ENCODE peak calls at places on chromosome 16, in five cellular contexts. A is dorsolateral prefrontal cortex, B is AG04449, R is right atrium auricular region, W is bronchial epithelial cell. I is an unnamed sample.

GRCh38 chr16:83742520-83742919 is 65.3 kb upstream of the HSBP1 start:
- DNase-seq in A (no peak), B (no peak), R (no peak), W (no peak), I (no peak)

GRCh38 chr16:55991843-55992242 is 116.7 kb upstream of the CES5A start:
- DNase-seq in A (no peak), B (no peak), R (no peak), W (no peak), I (no peak)

GRCh38 chr16:77896357-77896972 is 108.1 kb downstream of the VAT1L start:
- DNase-seq in A (no peak), B (no peak), R (no peak), W (no peak), I (peak)

GRCh38 chr16:83899272-83899897 is 470 bp downstream of the MLYCD start:
- DNase-seq in A (peak), B (no peak), R (no peak), W (peak), I (peak)

GRCh38 chr16:83344014-83344413 is 463.8 kb upstream of the HSBP1 start:
- DNase-seq in A (no peak), B (peak), R (no peak), W (peak), I (no peak)

GRCh38 chr16:67770371-67770991 is 35.9 kb downstream of the RANBP10 start:
- DNase-seq in A (no peak), B (no peak), R (no peak), W (no peak), I (no peak)

GRCh38 chr16:19765860-19766553 is 47.9 kb downstream of the IQCK start:
- DNase-seq in A (peak), B (no peak), R (no peak), W (no peak), I (no peak)

GRCh38 chr16:84266451-84266850 is 26.6 kb upstream of the KCNG4 start:
- DNase-seq in A (peak), B (no peak), R (peak), W (peak), I (peak)

GRCh38 chr16:59614466-59615240 is 880.5 kb upstream of the GOT2 start:
- DNase-seq in A (no peak), B (no peak), R (no peak), W (no peak), I (no peak)

GRCh38 chr16:30394603-30395154 is 541 bp upstream of the ZNF48 start:
- DNase-seq in A (no peak), B (no peak), R (peak), W (no peak), I (no peak)

GRCh38 chr16:30948956-30949654 is at the start of gene ORAI3:
- DNase-seq in A (peak), B (no peak), R (peak), W (peak), I (peak)

GRCh38 chr16:80122155-80122554 is 418.6 kb upstream of the DYNLRB2 start:
- DNase-seq in A (no peak), B (no peak), R (peak), W (no peak), I (no peak)

GRCh38 chr16:55184052-55184451 is 140.0 kb upstream of the IRX6 start:
- DNase-seq in A (no peak), B (no peak), R (no peak), W (no peak), I (no peak)

GRCh38 chr16:66354321-66354854 is 12.1 kb upstream of the CDH5 start:
- DNase-seq in A (no peak), B (no peak), R (no peak), W (no peak), I (no peak)

GRCh38 chr16:5428932-5429331 is 331.3 kb upstream of the EEF2KMT start:
- DNase-seq in A (no peak), B (no peak), R (no peak), W (no peak), I (peak)

GRCh38 chr16:12540290-12540689 is 263.4 kb downstream of the CPPED1 start:
- DNase-seq in A (no peak), B (no peak), R (no peak), W (no peak), I (no peak)

GRCh38 chr16:69273009-69273408 is 38.1 kb upstream of the VPS4A start:
- DNase-seq in A (no peak), B (peak), R (no peak), W (no peak), I (no peak)

GRCh38 chr16:21260870-21261791 is 17.0 kb downstream of the CRYM start:
- DNase-seq in A (no peak), B (peak), R (no peak), W (peak), I (no peak)

GRCh38 chr16:10314811-10315210 is 71.0 kb upstream of the ATF7IP2 start:
- DNase-seq in A (no peak), B (no peak), R (no peak), W (peak), I (no peak)

GRCh38 chr16:1407749-1408148 is 6.8 kb downstream of the UNKL start:
- DNase-seq in A (no peak), B (no peak), R (no peak), W (no peak), I (no peak)

GRCh38 chr16:50308237-50308965 is 42.0 kb downstream of the ADCY7 start:
- DNase-seq in A (peak), B (no peak), R (peak), W (no peak), I (no peak)

GRCh38 chr16:27240948-27241531 is 27.5 kb downstream of the NSMCE1 start:
- DNase-seq in A (peak), B (peak), R (peak), W (no peak), I (no peak)

GRCh38 chr16:30519120-30520049 is 7.0 kb downstream of the ZNF768 start:
- DNase-seq in A (no peak), B (no peak), R (no peak), W (no peak), I (no peak)

GRCh38 chr16:19783363-19783762 is 65.3 kb downstream of the IQCK start:
- DNase-seq in A (no peak), B (no peak), R (no peak), W (no peak), I (no peak)

GRCh38 chr16:11748404-11749254 is 6.0 kb upstream of the TXNDC11 start:
- DNase-seq in A (no peak), B (no peak), R (no peak), W (no peak), I (no peak)

GRCh38 chr16:29898135-29898534 is 1.2 kb downstream of the SEZ6L2 start:
- DNase-seq in A (no peak), B (no peak), R (no peak), W (no peak), I (no peak)

GRCh38 chr16:11390573-11391495 is 45.6 kb downstream of the RMI2 start:
- DNase-seq in A (no peak), B (no peak), R (no peak), W (peak), I (no peak)

DNA sequence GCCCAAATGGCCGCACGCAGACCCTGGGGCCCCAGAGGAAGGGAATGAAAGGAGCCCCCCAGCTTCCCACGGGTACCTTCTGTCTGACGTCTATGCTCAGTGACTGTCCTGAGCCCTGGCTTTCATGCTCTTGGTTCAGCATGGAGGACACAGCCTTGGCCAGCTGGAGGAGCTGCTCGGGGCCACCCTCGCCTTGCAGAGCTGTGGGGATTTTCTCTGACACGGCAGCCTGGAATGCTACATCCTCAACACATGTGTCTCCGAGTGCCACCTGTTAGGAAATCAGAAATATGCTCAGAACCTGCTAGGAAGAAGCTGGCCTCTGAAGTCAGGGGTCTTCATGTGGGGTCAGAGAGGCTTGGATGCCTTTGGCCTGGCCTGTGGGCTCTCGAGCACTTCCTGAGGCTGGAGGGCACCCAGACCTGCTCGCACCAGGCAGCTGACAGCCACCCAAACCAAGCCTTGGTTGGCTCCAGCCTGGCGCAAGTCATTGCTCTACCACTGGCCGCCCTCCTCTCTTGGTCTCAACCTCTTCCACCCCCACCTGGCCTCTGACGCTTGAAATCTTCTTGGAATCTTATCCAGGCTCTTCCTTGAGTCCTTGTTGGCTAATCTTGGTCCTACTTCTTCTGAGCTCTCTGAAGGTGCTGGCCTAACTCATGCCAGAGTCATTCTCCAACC is 63.7 kb upstream of the BCO1 start:
- DNase-seq in A (no peak), B (no peak), R (no peak), W (peak), I (no peak)
- TF ChIP-seq CTCF in A (no peak), B (no peak), R (no peak), W (no peak), I (no peak)

GRCh38 chr16:8905168-8905762 is 23.1 kb downstream of the LITAFD start:
- DNase-seq in A (no peak), B (no peak), R (no peak), W (peak), I (no peak)
- TF ChIP-seq CTCF in A (no peak), B (peak), R (no peak), W (peak), I (no peak)

DNA sequence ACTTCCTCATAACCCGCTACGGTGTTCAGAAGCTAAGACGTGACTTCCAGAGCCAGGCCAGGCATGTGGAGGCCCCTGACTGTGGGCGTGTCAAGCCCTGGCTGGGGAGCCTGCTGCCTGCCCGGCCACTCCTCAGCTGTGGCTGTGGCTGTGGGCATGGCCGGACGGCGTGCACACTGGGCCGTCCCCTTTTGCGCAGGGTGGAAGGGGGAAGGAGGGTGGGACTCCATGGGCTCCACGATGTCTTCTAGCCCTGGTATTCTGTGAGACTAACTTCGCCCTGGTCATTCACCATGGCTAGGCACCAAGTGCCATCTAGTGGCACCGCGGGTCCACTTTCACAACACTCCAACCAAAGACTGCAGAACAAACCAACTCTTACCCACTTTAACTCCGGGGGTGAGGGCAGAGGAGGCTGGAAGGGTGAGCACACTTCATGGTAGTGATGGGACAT is 67.9 kb downstream of the N4BP1 start:
- DNase-seq in A (peak), B (no peak), R (peak), W (peak), I (peak)
- TF ChIP-seq CTCF in A (peak), B (peak), R (peak), W (peak), I (no peak)

DNA sequence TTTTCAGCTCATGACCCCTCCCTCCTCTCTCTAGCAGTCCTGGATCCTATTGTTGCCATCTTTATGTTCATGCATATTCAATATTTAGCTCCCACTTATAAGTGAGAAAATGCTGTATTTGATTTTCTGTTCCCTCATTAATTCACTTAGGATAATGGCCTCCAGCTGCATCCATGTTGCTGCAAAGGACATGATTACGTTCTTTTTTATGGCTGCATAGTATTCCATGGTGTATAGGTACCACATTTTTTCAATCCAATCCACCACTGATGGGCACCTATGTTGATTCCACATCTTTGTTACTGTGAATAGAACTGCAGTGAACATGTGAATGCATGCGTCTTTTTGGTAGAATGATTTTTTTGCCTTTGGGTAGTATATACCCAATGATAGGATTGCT is 188.4 kb downstream of the FOXL1 start:
- DNase-seq in A (no peak), B (no peak), R (no peak), W (no peak), I (no peak)
- TF ChIP-seq CTCF in A (no peak), B (no peak), R (no peak), W (no peak), I (no peak)

GRCh38 chr16:9047689-9048301 is 43.6 kb upstream of the HAPSTR1 start:
- DNase-seq in A (peak), B (peak), R (peak), W (peak), I (peak)

GRCh38 chr16:9048302-9048700 is 43.1 kb upstream of the HAPSTR1 start:
- DNase-seq in A (no peak), B (no peak), R (no peak), W (no peak), I (no peak)

GRCh38 chr16:9046667-9047055 is 44.8 kb upstream of the HAPSTR1 start:
- DNase-seq in A (no peak), B (no peak), R (no peak), W (no peak), I (no peak)

GRCh38 chr16:9050102-9050830 is 41.2 kb upstream of the HAPSTR1 start:
- DNase-seq in A (no peak), B (no peak), R (no peak), W (no peak), I (peak)

GRCh38 chr16:9049241-9049640 is 42.2 kb upstream of the HAPSTR1 start:
- DNase-seq in A (no peak), B (peak), R (no peak), W (peak), I (no peak)
- TF ChIP-seq CTCF in A (no peak), B (no peak), R (no peak), W (no peak), I (no peak)

GRCh38 chr16:15808071-15808470 is 48.8 kb downstream of the MYH11 start:
- DNase-seq in A (no peak), B (no peak), R (no peak), W (no peak), I (no peak)

GRCh38 chr16:15810949-15811348 is 45.9 kb downstream of the MYH11 start:
- DNase-seq in A (no peak), B (no peak), R (no peak), W (no peak), I (no peak)

GRCh38 chr16:15811416-15811777 is 45.4 kb downstream of the MYH11 start:
- DNase-seq in A (no peak), B (no peak), R (no peak), W (no peak), I (no peak)

GRCh38 chr16:15810411-15810810 is 46.4 kb downstream of the MYH11 start:
- DNase-seq in A (no peak), B (no peak), R (no peak), W (no peak), I (no peak)

GRCh38 chr16:15811778-15812750 is 44.8 kb downstream of the MYH11 start:
- DNase-seq in A (no peak), B (peak), R (no peak), W (peak), I (no peak)
- TF ChIP-seq CTCF in A (no peak), B (no peak), R (no peak), W (no peak), I (no peak)

DNA sequence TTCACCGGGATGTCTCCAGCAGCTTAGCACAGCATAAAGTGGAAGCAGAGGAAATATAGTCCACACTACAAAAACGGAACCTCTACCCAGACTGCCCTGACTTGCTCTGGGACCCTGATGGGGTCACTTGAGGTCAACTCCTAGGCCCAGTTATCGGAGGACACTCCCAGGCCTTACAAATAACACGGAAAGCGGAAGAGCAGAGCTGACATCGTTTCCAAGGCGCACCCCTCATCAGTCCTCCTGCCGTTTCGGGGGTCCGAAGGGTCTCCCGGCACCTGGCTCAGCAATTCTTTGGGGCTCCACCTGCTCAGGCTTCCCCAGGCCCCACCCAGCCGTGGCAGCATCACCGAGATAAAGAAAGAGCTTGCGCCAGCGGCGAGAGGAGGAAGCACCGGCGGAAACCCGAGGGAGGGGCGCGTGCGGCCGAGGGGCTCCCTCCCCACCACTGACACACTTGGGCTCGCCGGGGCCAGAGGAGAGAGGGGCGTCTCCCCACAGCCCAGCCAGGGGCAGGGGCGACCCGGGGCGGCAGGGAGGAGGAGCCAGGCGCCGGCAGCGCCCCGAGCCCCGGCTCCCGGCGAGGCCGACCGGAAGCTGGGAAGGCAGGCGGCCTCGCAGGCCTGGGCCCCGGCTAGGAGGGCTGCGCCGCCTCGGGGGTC is 727 bp downstream of the CORO7 start:
- DNase-seq in A (no peak), B (no peak), R (no peak), W (no peak), I (peak)
- TF ChIP-seq CTCF in A (no peak), B (no peak), R (no peak), W (no peak), I (peak)